ENCODE peak calls at places on chromosomes 3 and 15, in four cellular contexts. P is RWPE1, O is prostate gland, N is stomach. A is an unnamed sample.

GRCh38 chr3:163382183-163382582 is 1696.1 kb downstream of the SI start:
- DNase-seq in P (no peak), O (no peak), N (no peak), A (no peak)

GRCh38 chr3:174869448-174869847 is 10.3 kb downstream of the NAALADL2 start:
- DNase-seq in N (no peak), P (no peak), O (no peak), A (no peak)

GRCh38 chr3:57647292-57647940 is 45.5 kb downstream of the DENND6A start:
- DNase-seq in P (no peak), O (no peak), N (no peak), A (no peak)

GRCh38 chr3:21718161-21718765 is 32.7 kb downstream of the ZNF385D start:
- DNase-seq in O (no peak), P (peak; percentile 9), N (no peak), A (no peak)

GRCh38 chr15:34271493-34271892 is 46.7 kb downstream of the EMC4 start:
- DNase-seq in N (no peak), P (peak; percentile 78), O (no peak), A (no peak)

GRCh38 chr3:149003653-149004305 is 12.4 kb downstream of the GYG1 start:
- DNase-seq in N (no peak), O (no peak), P (peak; percentile 34), A (no peak)

GRCh38 chr15:75723847-75724660 is 11.4 kb upstream of the CSPG4 start:
- DNase-seq in N (peak; percentile 89), O (peak; percentile 80), P (peak; percentile 97), A (peak; percentile 58)

GRCh38 chr3:3800076-3800448 is 831 bp downstream of the LRRN1 start:
- DNase-seq in O (peak; percentile 6), P (no peak), N (peak; percentile 27), A (peak; percentile 67)

GRCh38 chr3:54120657-54121403 is 1.5 kb upstream of the CACNA2D3 start:
- DNase-seq in P (no peak), N (peak; percentile 27), O (no peak), A (peak; percentile 39)

GRCh38 chr15:39770748-39771689 is 11.6 kb downstream of the FSIP1 start:
- DNase-seq in N (no peak), P (no peak), O (no peak), A (peak; percentile 41)

GRCh38 chr3:196969660-196970546 is 1.3 kb upstream of the PIGZ start:
- DNase-seq in N (peak; percentile 69), P (peak; percentile 68), O (peak; percentile 42), A (peak; percentile 81)

GRCh38 chr3:187807086-187807862 is 62.0 kb upstream of the BCL6 start:
- DNase-seq in O (no peak), P (peak; percentile 26), N (no peak), A (no peak)

GRCh38 chr15:88620995-88621772 is at the start of gene AEN:
- DNase-seq in N (peak; percentile 97), P (peak; percentile 99), O (peak; percentile 95), A (peak; percentile 97)
- TF ChIP-seq CTCF in N (no peak), P (no peak), O (peak; percentile 47), A (no peak)

GRCh38 chr15:25394893-25395292 is 43.9 kb downstream of the UBE3A start:
- DNase-seq in N (no peak), O (no peak), P (no peak), A (no peak)

GRCh38 chr15:25401511-25401910 is 37.3 kb downstream of the UBE3A start:
- DNase-seq in N (no peak), O (no peak), P (no peak), A (no peak)

GRCh38 chr15:25402342-25402741 is 36.5 kb downstream of the UBE3A start:
- DNase-seq in O (no peak), N (no peak), P (no peak), A (no peak)

GRCh38 chr15:25391971-25392733 is 46.7 kb downstream of the UBE3A start:
- DNase-seq in P (peak; percentile 52), N (no peak), O (no peak), A (no peak)

GRCh38 chr15:25397110-25397509 is 41.7 kb downstream of the UBE3A start:
- DNase-seq in N (no peak), O (peak; percentile 7), P (no peak), A (no peak)
- TF ChIP-seq CTCF in N (no peak), O (no peak), P (no peak), A (no peak)

GRCh38 chr3:147799601-147800000 is 390.4 kb downstream of the ZIC1 start:
- DNase-seq in N (no peak), O (no peak), P (no peak), A (no peak)

GRCh38 chr3:147797095-147797494 is 387.9 kb downstream of the ZIC1 start:
- DNase-seq in N (no peak), O (no peak), P (no peak), A (no peak)

GRCh38 chr3:147793841-147794240 is 384.7 kb downstream of the ZIC1 start:
- DNase-seq in O (no peak), P (no peak), N (no peak), A (no peak)
- TF ChIP-seq CTCF in O (no peak), P (no peak), N (no peak), A (no peak)

GRCh38 chr3:8499181-8499611 is 2.4 kb upstream of the LMCD1 start:
- DNase-seq in P (no peak), O (peak; percentile 75), N (peak; percentile 50), A (no peak)

GRCh38 chr3:8500966-8501365 is 657 bp upstream of the LMCD1 start:
- DNase-seq in P (no peak), N (no peak), O (no peak), A (no peak)

GRCh38 chr3:8500208-8500961 is 1.2 kb upstream of the LMCD1 start:
- DNase-seq in N (peak; percentile 44), P (no peak), O (peak; percentile 85), A (no peak)

GRCh38 chr3:8503461-8503860 is 1.8 kb downstream of the LMCD1 start:
- DNase-seq in P (no peak), N (no peak), O (no peak), A (no peak)

DNA sequence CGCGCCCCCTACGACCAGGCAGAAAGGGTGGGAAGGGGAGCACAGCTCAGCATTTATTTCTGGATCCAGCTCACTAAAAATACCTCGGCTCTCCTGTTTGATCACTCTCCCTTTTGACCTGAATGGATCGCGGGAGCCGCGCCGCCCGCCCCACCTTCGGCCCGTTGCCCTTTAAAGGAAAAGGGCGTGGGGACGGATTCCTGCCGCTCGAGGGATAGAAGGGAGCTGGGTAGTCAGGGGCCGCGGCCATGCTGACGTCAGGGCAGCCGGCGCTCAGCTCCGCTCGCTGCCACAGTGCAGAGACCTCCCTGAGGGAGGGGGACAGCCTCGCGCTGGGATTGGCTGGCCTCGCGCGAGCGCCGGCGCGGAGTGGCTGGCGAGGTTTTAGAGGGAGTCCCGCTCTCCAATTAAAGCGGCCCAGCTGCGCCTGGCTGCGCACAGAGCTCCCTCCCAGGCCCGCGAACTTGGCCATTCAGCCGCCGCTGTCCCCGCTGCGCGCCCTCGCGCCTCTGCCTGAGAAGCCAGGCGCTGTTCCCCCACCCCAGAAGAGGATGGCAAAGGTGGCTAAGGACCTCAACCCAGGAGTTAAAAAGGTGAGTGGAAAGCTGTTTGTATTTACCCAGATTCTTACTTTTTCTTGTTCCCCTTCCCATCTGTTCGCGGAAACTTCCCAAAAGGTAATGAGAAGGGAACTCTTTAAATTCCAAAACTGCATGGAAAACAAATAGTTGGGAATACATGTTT is at the start of gene LMCD1:
- DNase-seq in P (peak; percentile 88), N (peak; percentile 96), O (peak; percentile 94), A (peak; percentile 95)
- TF ChIP-seq CTCF in P (no peak), N (no peak), O (peak; percentile 19), A (no peak)

GRCh38 chr3:48472673-48472922 is 26.1 kb downstream of the ATRIP start:
- DNase-seq in N (no peak), O (no peak), P (no peak), A (no peak)

GRCh38 chr3:48474619-48475018 is 28.1 kb downstream of the ATRIP start:
- DNase-seq in P (no peak), O (no peak), N (no peak), A (no peak)

GRCh38 chr3:48473617-48473952 is 27.0 kb downstream of the ATRIP start:
- DNase-seq in N (no peak), P (no peak), O (no peak), A (no peak)

GRCh38 chr3:48475188-48475587 is 28.7 kb downstream of the ATRIP start:
- DNase-seq in N (no peak), O (no peak), P (no peak), A (no peak)

DNA sequence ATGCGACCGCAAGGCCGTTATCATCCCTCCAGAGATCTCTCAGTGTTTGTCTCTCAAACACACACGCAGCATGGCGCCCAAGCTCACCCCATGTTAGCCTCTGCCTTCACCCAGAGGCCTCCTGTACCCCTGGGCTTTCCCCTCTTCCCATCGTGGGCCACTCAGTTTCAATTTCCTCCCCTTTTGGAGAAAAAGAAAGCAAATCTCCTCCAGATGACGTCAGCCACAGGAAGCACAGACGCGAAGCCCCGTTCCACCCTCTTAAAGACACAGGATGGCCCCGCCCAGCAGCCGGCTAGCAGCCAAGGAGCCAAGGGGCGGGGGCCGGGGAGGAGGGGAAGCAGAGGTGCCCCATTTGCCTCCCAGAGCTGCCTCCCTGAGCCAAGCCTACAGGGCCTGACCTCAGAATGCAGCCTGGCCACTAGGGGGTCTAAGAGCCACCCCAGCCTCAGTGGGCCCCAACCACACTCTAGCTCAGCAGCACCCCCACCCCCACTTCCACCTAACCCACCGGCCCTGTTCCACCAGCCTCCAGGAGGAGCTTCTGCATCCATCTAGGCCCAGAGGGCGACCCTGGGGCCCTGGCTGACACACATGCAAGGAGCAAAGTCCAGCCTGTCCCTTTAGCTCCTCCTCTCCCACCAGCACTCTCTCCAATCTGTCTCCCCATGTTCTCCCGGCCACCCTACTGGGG is 26.5 kb downstream of the ATRIP start:
- DNase-seq in N (peak; percentile 94), P (peak; percentile 87), O (peak; percentile 88), A (peak; percentile 96)
- TF ChIP-seq CTCF in N (no peak), P (peak; percentile 43), O (peak; percentile 46), A (peak; percentile 78)

DNA sequence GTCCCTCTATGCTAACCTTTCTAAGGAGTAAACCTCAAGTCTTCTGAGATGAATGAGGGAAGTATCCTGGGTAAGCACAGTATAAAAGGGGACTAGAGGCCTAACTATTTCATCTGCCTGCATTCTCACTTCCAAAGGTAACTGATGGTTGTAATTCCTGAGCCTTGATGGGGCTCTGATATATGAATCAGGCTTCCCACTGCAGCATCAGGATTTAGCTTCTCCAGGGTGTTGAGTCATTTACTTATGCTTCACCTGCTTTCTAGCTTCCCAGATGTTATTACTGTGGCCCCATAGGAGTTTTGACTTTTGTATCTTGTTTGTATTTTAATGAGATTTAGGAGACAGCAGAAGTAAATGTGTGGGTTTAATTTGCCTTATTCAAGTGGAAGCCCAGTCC is 207.3 kb upstream of the EIF1B start:
- DNase-seq in P (no peak), O (no peak), N (no peak), A (no peak)
- TF ChIP-seq CTCF in P (no peak), O (no peak), N (no peak), A (no peak)

DNA sequence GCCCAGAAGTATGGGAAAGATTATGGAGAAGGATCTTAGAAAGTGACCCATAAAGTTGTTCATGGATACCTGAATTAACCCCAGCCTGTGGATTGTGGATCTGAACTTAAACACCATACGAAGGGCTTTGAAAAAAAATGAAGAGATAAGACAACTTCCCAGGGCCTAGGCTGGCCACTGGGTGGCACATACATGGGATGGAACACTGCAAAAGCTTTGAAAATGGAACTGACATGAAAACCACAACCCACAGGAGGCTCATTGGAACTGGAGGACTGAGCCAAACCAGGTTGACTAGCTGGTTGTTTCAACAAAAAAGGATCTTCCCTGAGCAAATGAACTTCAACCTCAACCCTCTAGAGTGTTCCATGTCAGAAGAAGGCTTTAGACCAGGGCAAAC is 34.5 kb downstream of the FMN1 start:
- DNase-seq in O (no peak), P (no peak), N (no peak), A (no peak)
- TF ChIP-seq CTCF in O (no peak), P (no peak), N (no peak), A (no peak)